ENCODE peak calls at places on chromosomes 3 and 15, in six cellular contexts. P, Y, Q, X, I and O are unnamed samples.

GRCh38 chr3:10762116-10762515 is 53.9 kb upstream of the SLC6A11 start:
- DNase-seq in I (no peak), X (no peak), Q (no peak), P (no peak), Y (no peak), O (no peak)

GRCh38 chr15:43436395-43436794 is 56.6 kb downstream of the TP53BP1 start:
- DNase-seq in Y (no peak), Q (no peak), I (no peak), P (no peak), X (no peak), O (no peak)

GRCh38 chr3:111748132-111748531 is 110.9 kb upstream of the PHLDB2 start:
- DNase-seq in P (no peak), X (no peak), I (no peak), Y (no peak), Q (no peak), O (no peak)

GRCh38 chr3:36521007-36521379 is 140.7 kb downstream of the STAC start:
- DNase-seq in X (no peak), Y (no peak), Q (no peak), P (no peak), I (no peak), O (no peak)

GRCh38 chr3:12954891-12955650 is 113.7 kb upstream of the RPL32 start:
- DNase-seq in Y (peak; percentile 22), I (peak; percentile 42), X (no peak), Q (peak; percentile 59), P (no peak), O (peak; percentile 79)

GRCh38 chr15:55586808-55587207 is 1.3 kb downstream of the PYGO1 start:
- DNase-seq in I (no peak), Y (no peak), X (no peak), P (no peak), Q (no peak), O (no peak)

GRCh38 chr3:79040701-79041100 is 727.1 kb downstream of the ROBO1 start:
- DNase-seq in P (no peak), X (no peak), Y (peak; percentile 97), Q (no peak), I (no peak), O (no peak)

GRCh38 chr3:195259146-195259563 is 11.8 kb downstream of the XXYLT1 start:
- DNase-seq in Q (peak; percentile 41), X (no peak), I (peak; percentile 24), P (peak; percentile 17), Y (peak; percentile 63), O (no peak)

GRCh38 chr3:160540546-160540945 is 24.8 kb downstream of the KPNA4 start:
- DNase-seq in Q (no peak), X (no peak), Y (peak; percentile 31), P (no peak), I (no peak), O (no peak)

GRCh38 chr3:51706788-51707731 is at the start of gene GRM2:
- DNase-seq in P (no peak), Q (peak; percentile 50), Y (peak; percentile 79), I (no peak), X (peak; percentile 55), O (peak; percentile 27)